ENCODE peak calls at places on chromosomes 3 and 15, in five cellular contexts. S, T, E, C and R are unnamed samples.

GRCh38 chr15:74595271-74595670 is 20.4 kb upstream of the CLK3 start:
- DNase-seq in S (no peak), T (no peak), E (no peak), C (no peak), R (no peak)

GRCh38 chr3:89340431-89340830 is 233.0 kb downstream of the EPHA3 start:
- DNase-seq in S (peak; percentile 55), T (no peak), E (no peak), C (no peak), R (no peak)

GRCh38 chr3:11155341-11156025 is 1.2 kb downstream of the HRH1 start:
- DNase-seq in S (peak; percentile 91), T (no peak), E (peak; percentile 32), C (peak; percentile 47), R (peak; percentile 65)

GRCh38 chr3:153372326-153372725 is 210.3 kb downstream of the RAP2B start:
- DNase-seq in S (peak; percentile 84), T (no peak), E (no peak), C (no peak), R (no peak)

GRCh38 chr3:151460774-151461450 is at the start of gene IGSF10:
- DNase-seq in S (peak; percentile 38), T (no peak), E (peak; percentile 39), C (no peak), R (peak; percentile 51)

GRCh38 chr3:30081904-30082303 is 524.5 kb upstream of the TGFBR2 start:
- DNase-seq in S (no peak), T (no peak), E (no peak), C (no peak), R (peak; percentile 89)

GRCh38 chr3:21297304-21297703 is 453.7 kb downstream of the ZNF385D start:
- DNase-seq in S (no peak), T (no peak), E (no peak), C (no peak), R (no peak)

GRCh38 chr3:194272221-194272620 is 78.9 kb downstream of the CPN2 start:
- DNase-seq in S (no peak), T (no peak), E (peak; percentile 10), C (no peak), R (peak; percentile 26)

DNA sequence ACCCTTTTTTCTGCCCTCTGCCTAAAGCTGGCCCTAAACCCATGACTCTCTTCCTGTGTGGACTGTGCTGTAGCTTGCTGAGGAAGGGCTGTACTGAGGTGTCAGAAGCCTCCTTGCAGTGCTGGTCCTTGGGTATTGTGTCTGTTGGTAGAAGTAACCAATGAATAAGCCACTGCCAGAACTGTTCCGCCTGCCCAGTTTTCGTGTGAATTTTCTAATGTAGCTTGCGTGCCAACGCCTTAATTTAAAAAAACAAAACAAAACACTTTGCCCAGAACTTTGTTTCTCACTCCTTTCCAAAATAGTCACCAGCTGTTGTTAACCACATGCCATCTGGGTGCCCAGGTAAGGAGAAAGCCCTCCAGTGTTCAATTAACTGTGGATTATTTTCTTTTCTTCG is 101.9 kb downstream of the KLHL25 start:
- DNase-seq in S (no peak), T (peak; percentile 72), E (no peak), C (no peak), R (no peak)
- H3K36me3 ChIP-seq in S (peaks cover 57% of the 10 kb centered on the region), T (peaks cover 6% of the 10 kb centered on the region), E (peaks cover 15% of the 10 kb centered on the region), C (no peaks in the 10 kb centered on the region), R (no peaks in the 10 kb centered on the region)

GRCh38 chr3:50167069-50167781 is 12.1 kb downstream of the SEMA3F start:
- DNase-seq in S (no peak), T (no peak), E (no peak), C (no peak), R (no peak)
- H3K4me1 ChIP-seq in S (peaks cover 38% of the 10 kb centered on the region), T (no peaks in the 10 kb centered on the region), E (peaks cover 20% of the 10 kb centered on the region), C (no peaks in the 10 kb centered on the region), R (peaks cover 25% of the 10 kb centered on the region)

GRCh38 chr3:196932600-196932999 is 9.7 kb downstream of the NCBP2 start:
- DNase-seq in S (no peak), T (no peak), E (no peak), C (no peak), R (no peak)

GRCh38 chr3:196936288-196936687 is 6.0 kb downstream of the NCBP2 start:
- DNase-seq in S (no peak), T (no peak), E (no peak), C (no peak), R (no peak)

GRCh38 chr3:196927571-196928453 is 14.5 kb downstream of the NCBP2 start:
- DNase-seq in S (no peak), T (no peak), E (no peak), C (no peak), R (no peak)

GRCh38 chr3:196931828-196932587 is 10.3 kb downstream of the NCBP2 start:
- DNase-seq in S (no peak), T (no peak), E (no peak), C (no peak), R (no peak)

GRCh38 chr3:196931157-196931556 is 11.2 kb downstream of the NCBP2 start:
- DNase-seq in S (no peak), T (no peak), E (no peak), C (no peak), R (no peak)
- H3K36me3 ChIP-seq in S (peaks cover 65% of the 10 kb centered on the region), T (peaks cover 15% of the 10 kb centered on the region), E (peaks cover 17% of the 10 kb centered on the region), C (peaks cover 40% of the 10 kb centered on the region), R (no peaks in the 10 kb centered on the region)

GRCh38 chr3:16927485-16927884 is 42.7 kb downstream of the PLCL2 start:
- DNase-seq in S (no peak), T (no peak), E (no peak), C (no peak), R (no peak)

GRCh38 chr3:16932877-16933276 is 48.1 kb downstream of the PLCL2 start:
- DNase-seq in S (no peak), T (peak; percentile 69), E (no peak), C (no peak), R (no peak)

GRCh38 chr3:16923112-16923511 is 38.4 kb downstream of the PLCL2 start:
- DNase-seq in S (no peak), T (no peak), E (no peak), C (no peak), R (no peak)

GRCh38 chr3:16928386-16929132 is 43.8 kb downstream of the PLCL2 start:
- DNase-seq in S (no peak), T (no peak), E (no peak), C (no peak), R (no peak)
- H3K4me1 ChIP-seq in S (peaks cover 7% of the 10 kb centered on the region), T (peaks cover 10% of the 10 kb centered on the region), E (peaks cover 20% of the 10 kb centered on the region), C (no peaks in the 10 kb centered on the region), R (no peaks in the 10 kb centered on the region)